ENCODE peak calls at places on chromosomes 1 and 21, in nine cellular contexts. U is activated naive CD4-positive, alpha-beta T cell treated with anti-CD3 and anti-CD28 coated beads, Interleukin-2, amount 50 U/mL, for 16 hours; X is fibroblast of the aortic adventitia; J is fibroblast of pulmonary artery; K is SK-N-SH; S is NCI-H460; L is GM19239; B is AG10803; D is anterior cingulate cortex. Q is an unnamed sample.

GRCh38 chr1:173095632-173096031 is 44.9 kb upstream of the TNFSF18 start:
- DNase-seq in B (peak), D (no peak), S (no peak), X (peak), K (no peak), L (no peak), J (peak), U (no peak), Q (peak)

GRCh38 chr1:160325252-160325651 is 17.8 kb downstream of the COPA start:
- DNase-seq in X (no peak), J (no peak), L (no peak), S (no peak), D (no peak), U (no peak), B (no peak), K (no peak), Q (no peak)

GRCh38 chr1:12174789-12175455 is 8.1 kb downstream of the TNFRSF1B start:
- DNase-seq in D (no peak), S (no peak), X (no peak), L (no peak), B (no peak), K (no peak), J (peak), U (no peak), Q (peak)

GRCh38 chr1:171787686-171788480 is 6.4 kb downstream of the METTL13 start:
- DNase-seq in D (no peak), B (no peak), L (no peak), J (no peak), S (no peak), K (no peak), X (no peak), U (no peak), Q (no peak)

GRCh38 chr1:204621391-204621790 is 64.1 kb downstream of the LRRN2 start:
- DNase-seq in X (peak), S (no peak), B (no peak), D (no peak), J (no peak), K (no peak), L (no peak), U (no peak), Q (no peak)

GRCh38 chr1:248686815-248687214 is 15.8 kb downstream of the OR14I1 start:
- DNase-seq in K (peak), S (no peak), X (no peak), D (no peak), U (no peak), L (peak), J (no peak), B (no peak), Q (no peak)

GRCh38 chr1:22763479-22764200 is 53.0 kb downstream of the EPHB2 start:
- DNase-seq in B (no peak), U (no peak), J (no peak), X (no peak), S (no peak), L (peak), K (no peak), D (no peak), Q (peak)

GRCh38 chr1:222372221-222372620 is 175.7 kb downstream of the HHIPL2 start:
- DNase-seq in S (no peak), X (peak), D (no peak), B (peak), U (no peak), K (no peak), J (no peak), L (no peak), Q (no peak)

GRCh38 chr1:108050134-108050533 is 85.2 kb upstream of the VAV3 start:
- DNase-seq in J (no peak), U (no peak), D (no peak), K (no peak), L (no peak), B (no peak), X (no peak), S (no peak), Q (no peak)

GRCh38 chr21:32708069-32708468 is 19.7 kb downstream of the SYNJ1 start:
- DNase-seq in X (no peak), S (no peak), U (no peak), L (no peak), B (no peak), K (no peak), D (no peak), J (no peak), Q (no peak)

Q was measured in fibroblast of villous mesenchyme.